ENCODE peak calls at places on chromosomes 4 and X, in eight cellular contexts. B is BJ, V is astrocyte of the spinal cord, J is foreskin fibroblast, W is NB4, P is PC-3, L is lung, C is fibroblast of pulmonary artery. Y is an unnamed sample.
A peak's percentile ranks its signal among the peaks of the same experiment; 100 is the strongest.

GRCh38 chr4:10737335-10737734 is 52.8 kb upstream of the CLNK start:
- DNase-seq in B (no peak), V (peak; percentile 68), J (peak; percentile 50), W (no peak), P (no peak), L (no peak), C (peak; percentile 9), Y (no peak)

GRCh38 chr4:122156819-122157218 is 4.7 kb downstream of the BLTP1 start:
- DNase-seq in B (no peak), V (no peak), J (no peak), W (peak; percentile 12), P (no peak), L (no peak), C (no peak), Y (no peak)

GRCh38 chr4:183396187-183396738 is 48.2 kb upstream of the CDKN2AIP start:
- DNase-seq in B (no peak), V (no peak), J (no peak), W (peak; percentile 20), P (no peak), L (no peak), C (no peak), Y (no peak)

GRCh38 chr4:119559044-119559647 is 69.5 kb downstream of the PDE5A start:
- DNase-seq in B (peak; percentile 22), V (peak; percentile 76), J (peak; percentile 33), W (peak; percentile 49), P (peak; percentile 66), L (no peak), C (peak; percentile 79), Y (no peak)

GRCh38 chr4:186684889-186685309 is 38.8 kb downstream of the FAT1 start:
- DNase-seq in B (no peak), V (no peak), J (no peak), W (no peak), P (peak; percentile 34), L (no peak), C (no peak), Y (no peak)

GRCh38 chr4:126267689-126268088 is 952.9 kb downstream of the FAT4 start:
- DNase-seq in B (no peak), V (no peak), J (peak; percentile 11), W (no peak), P (no peak), L (no peak), C (peak; percentile 84), Y (no peak)

GRCh38 chr4:38673109-38673978 is 9.3 kb downstream of the KLF3 start:
- DNase-seq in B (peak; percentile 19), V (no peak), J (no peak), W (no peak), P (peak; percentile 71), L (peak; percentile 62), C (peak; percentile 42), Y (no peak)

GRCh38 chrX:51437521-51437920 is 58.9 kb downstream of the NUDT11 start:
- DNase-seq in B (no peak), V (no peak), J (no peak), W (no peak), P (no peak), L (no peak), C (no peak), Y (no peak)

GRCh38 chrX:18970465-18970864 is 13.4 kb downstream of the PHKA2 start:
- DNase-seq in B (no peak), V (no peak), J (peak; percentile 20), W (no peak), P (no peak), L (no peak), C (no peak), Y (no peak)

GRCh38 chrX:7108995-7109634 is 38.4 kb upstream of the STS start:
- DNase-seq in B (no peak), V (peak; percentile 33), J (no peak), W (no peak), P (no peak), L (no peak), C (peak; percentile 38), Y (no peak)

GRCh38 chr4:8836664-8837171 is 34.9 kb downstream of the HMX1 start:
- DNase-seq in B (no peak), V (no peak), J (no peak), W (no peak), P (no peak), L (no peak), C (no peak), Y (no peak)

GRCh38 chrX:136781180-136781797 is 557 bp upstream of the ARHGEF6 start:
- DNase-seq in B (no peak), V (no peak), J (peak; percentile 26), W (peak; percentile 46), P (peak; percentile 79), L (no peak), C (peak; percentile 37), Y (no peak)

GRCh38 chrX:140504371-140505324 is at the start of gene SOX3:
- DNase-seq in B (no peak), V (peak; percentile 15), J (no peak), W (no peak), P (no peak), L (no peak), C (no peak), Y (no peak)

GRCh38 chr4:22500128-22500611 is 15.7 kb downstream of the ADGRA3 start:
- DNase-seq in B (no peak), V (no peak), J (no peak), W (no peak), P (peak; percentile 88), L (peak; percentile 55), C (no peak), Y (no peak)

GRCh38 chr4:40238008-40238699 is 41.3 kb downstream of the RHOH start:
- DNase-seq in B (no peak), V (no peak), J (no peak), W (no peak), P (no peak), L (no peak), C (no peak), Y (no peak)

GRCh38 chr4:168634276-168634802 is 137.5 kb downstream of the PALLD start:
- DNase-seq in B (peak; percentile 89), V (peak; percentile 99), J (peak; percentile 92), W (peak; percentile 46), P (peak; percentile 56), L (no peak), C (peak; percentile 92), Y (peak; percentile 46)

GRCh38 chr4:21013501-21013900 is 313.2 kb downstream of the PACRGL start:
- DNase-seq in B (no peak), V (no peak), J (no peak), W (no peak), P (peak; percentile 4), L (no peak), C (no peak), Y (no peak)

GRCh38 chr4:8821151-8821950 is 50.3 kb downstream of the HMX1 start:
- DNase-seq in B (no peak), V (no peak), J (no peak), W (no peak), P (no peak), L (no peak), C (no peak), Y (no peak)

GRCh38 chr4:8854866-8855265 is 16.8 kb downstream of the HMX1 start:
- DNase-seq in B (no peak), V (peak; percentile 13), J (peak; percentile 35), W (peak; percentile 50), P (no peak), L (no peak), C (peak; percentile 26), Y (no peak)

GRCh38 chrX:115679460-115679859 is 118.5 kb downstream of the PLS3 start:
- DNase-seq in B (no peak), V (peak; percentile 41), J (peak; percentile 2), W (peak; percentile 11), P (peak; percentile 56), L (no peak), C (peak; percentile 53), Y (no peak)

GRCh38 chr4:129968366-129968765 is 872.4 kb downstream of the C4orf33 start:
- DNase-seq in B (no peak), V (no peak), J (no peak), W (no peak), P (no peak), L (no peak), C (no peak), Y (no peak)

GRCh38 chrX:40093586-40093985 is 4.2 kb downstream of the BCOR start:
- DNase-seq in B (no peak), V (no peak), J (no peak), W (no peak), P (no peak), L (no peak), C (no peak), Y (no peak)

GRCh38 chrX:135528274-135528673 is 7.8 kb downstream of the INTS6L start:
- DNase-seq in B (no peak), V (no peak), J (no peak), W (no peak), P (no peak), L (no peak), C (no peak), Y (no peak)

GRCh38 chrX:137747231-137747630 is 181.3 kb downstream of the ZIC3 start:
- DNase-seq in B (no peak), V (no peak), J (no peak), W (no peak), P (no peak), L (no peak), C (no peak), Y (no peak)

GRCh38 chr4:106717094-106717493 is 319.0 kb downstream of the DKK2 start:
- DNase-seq in B (peak; percentile 35), V (peak; percentile 77), J (no peak), W (no peak), P (no peak), L (no peak), C (peak; percentile 7), Y (no peak)
- TF ChIP-seq CTCF in B (no peak), V (no peak), J (no peak), W (no peak), P (no peak), L (no peak), C (no peak), Y (no peak)

GRCh38 chrX:103818844-103819243 is 13.2 kb downstream of the RAB9B start:
- DNase-seq in B (no peak), V (no peak), J (no peak), W (no peak), P (no peak), L (no peak), C (peak; percentile 47), Y (no peak)
- TF ChIP-seq CTCF in B (no peak), V (no peak), J (no peak), W (no peak), P (no peak), L (no peak), C (no peak), Y (no peak)

GRCh38 chr4:112735474-112735951 is 98.6 kb downstream of the LARP7 start:
- DNase-seq in B (no peak), V (peak; percentile 0), J (peak; percentile 2), W (no peak), P (peak; percentile 40), L (no peak), C (no peak), Y (no peak)
- TF ChIP-seq CTCF in B (no peak), V (no peak), J (no peak), W (no peak), P (no peak), L (no peak), C (no peak), Y (no peak)

DNA sequence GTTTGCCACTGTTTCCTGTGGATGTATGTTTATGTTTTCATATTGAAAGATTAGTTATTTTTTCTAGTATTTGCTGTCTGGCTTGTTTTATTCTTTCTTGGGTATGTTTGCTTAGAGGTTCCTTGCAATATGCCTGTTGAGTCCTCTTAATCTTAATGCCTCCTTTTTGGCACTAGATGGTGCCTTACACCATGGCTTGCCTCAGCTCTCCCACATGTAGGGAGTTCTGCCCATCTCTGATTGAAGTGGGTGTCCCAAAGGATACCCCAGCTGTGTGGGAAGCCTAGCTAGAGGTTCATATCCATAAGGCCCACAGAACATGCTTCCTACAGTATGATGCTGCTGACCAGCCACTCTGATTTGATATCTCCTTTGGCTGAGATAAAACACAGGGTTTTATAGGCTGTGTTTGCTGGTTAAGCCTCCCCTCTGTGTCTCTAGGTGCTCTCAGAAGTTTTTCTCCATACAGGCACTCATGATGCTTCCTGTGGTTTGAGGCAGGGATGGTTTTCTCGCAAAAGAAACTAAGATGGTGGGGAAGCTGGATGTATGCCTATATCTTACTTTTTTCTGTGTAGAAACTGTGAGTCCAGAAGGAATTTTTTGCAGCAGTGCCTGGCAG is 162.4 kb downstream of the ASB9 start:
- DNase-seq in B (no peak), V (no peak), J (no peak), W (no peak), P (no peak), L (no peak), C (no peak), Y (no peak)
- TF ChIP-seq CTCF in B (peak; percentile 10), V (no peak), J (no peak), W (no peak), P (peak; percentile 18), L (no peak), C (no peak), Y (no peak)